ENCODE peak calls at places on chromosomes 11 and 22, in five cellular contexts. V, F, O, R and Y are unnamed samples.
A peak's percentile ranks its signal among the peaks of the same experiment; 100 is the strongest.

GRCh38 chr11:134124660-134125451 is 56.0 kb downstream of the JAM3 start:
- DNase-seq in V (peak; percentile 66), F (no peak), O (peak; percentile 71), R (peak; percentile 77), Y (peak; percentile 23)

GRCh38 chr22:25935266-25936058 is 193.5 kb downstream of the MYO18B start:
- DNase-seq in V (no peak), F (no peak), O (no peak), R (no peak), Y (no peak)

GRCh38 chr11:130897262-130898182 is 18.8 kb downstream of the SNX19 start:
- DNase-seq in V (peak; percentile 97), F (peak; percentile 86), O (peak; percentile 73), R (peak; percentile 96), Y (peak; percentile 98)

GRCh38 chr11:1259076-1259461 is 36.2 kb downstream of the MUC5B start:
- DNase-seq in V (no peak), F (no peak), O (no peak), R (no peak), Y (no peak)

GRCh38 chr11:46275964-46276641 is 1.4 kb upstream of the CREB3L1 start:
- DNase-seq in V (no peak), F (peak; percentile 67), O (no peak), R (no peak), Y (peak; percentile 56)

GRCh38 chr22:43004362-43005035 is 10.4 kb downstream of the PACSIN2 start:
- DNase-seq in V (peak; percentile 84), F (no peak), O (no peak), R (no peak), Y (peak; percentile 87)

GRCh38 chr22:38230108-38230825 is 28.5 kb downstream of the MAFF start:
- DNase-seq in V (peak; percentile 47), F (peak; percentile 52), O (no peak), R (no peak), Y (peak; percentile 54)

GRCh38 chr11:69972351-69972802 is 105.7 kb upstream of the ANO1 start:
- DNase-seq in V (no peak), F (no peak), O (no peak), R (no peak), Y (no peak)

GRCh38 chr11:7548659-7549283 is 35.0 kb downstream of the PPFIBP2 start:
- DNase-seq in V (no peak), F (no peak), O (no peak), R (no peak), Y (no peak)

GRCh38 chr11:1939006-1939626 is 8.0 kb upstream of the MRPL23 start:
- DNase-seq in V (no peak), F (no peak), O (peak; percentile 34), R (no peak), Y (no peak)

GRCh38 chr11:108223449-108224149 is 732 bp downstream of the ATM start:
- DNase-seq in V (peak; percentile 32), F (no peak), O (no peak), R (no peak), Y (peak; percentile 20)

GRCh38 chr22:48651036-48651890 is 1176.4 kb downstream of the BRD1 start:
- DNase-seq in V (no peak), F (no peak), O (no peak), R (no peak), Y (no peak)

GRCh38 chr22:36853407-36854099 is 7.3 kb upstream of the NCF4 start:
- DNase-seq in V (peak; percentile 55), F (peak; percentile 17), O (peak; percentile 83), R (peak; percentile 79), Y (peak; percentile 41)

GRCh38 chr11:45518853-45519545 is 146.4 kb downstream of the CHST1 start:
- DNase-seq in V (no peak), F (no peak), O (no peak), R (peak; percentile 17), Y (no peak)

GRCh38 chr22:30292069-30292970 is 3.0 kb upstream of the CASTOR1 start:
- DNase-seq in V (no peak), F (no peak), O (no peak), R (no peak), Y (no peak)

GRCh38 chr11:34072041-34072440 is 20.5 kb downstream of the CAPRIN1 start:
- DNase-seq in V (no peak), F (no peak), O (no peak), R (no peak), Y (no peak)

GRCh38 chr22:47781024-47781423 is 1018.6 kb downstream of the TBC1D22A start:
- DNase-seq in V (no peak), F (no peak), O (no peak), R (no peak), Y (no peak)

GRCh38 chr22:41909290-41910049 is 5.4 kb downstream of the SHISA8 start:
- DNase-seq in V (no peak), F (no peak), O (no peak), R (no peak), Y (no peak)
- H3K4me3 ChIP-seq in V (no peak overlapping the region), F (no peak overlapping the region), O (peak overlapping the region; percentile 53), R (peak overlapping the region; percentile 21), Y (no peak overlapping the region)

GRCh38 chr11:61616443-61616842 is 35.6 kb upstream of the SYT7 start:
- DNase-seq in V (peak; percentile 82), F (no peak), O (no peak), R (no peak), Y (peak; percentile 29)

GRCh38 chr11:61618991-61619390 is 38.1 kb upstream of the SYT7 start:
- DNase-seq in V (no peak), F (no peak), O (no peak), R (no peak), Y (no peak)

GRCh38 chr11:61613711-61614254 is 32.9 kb upstream of the SYT7 start:
- DNase-seq in V (no peak), F (no peak), O (no peak), R (no peak), Y (no peak)

GRCh38 chr11:61619827-61620226 is 39.0 kb upstream of the SYT7 start:
- DNase-seq in V (no peak), F (no peak), O (no peak), R (no peak), Y (no peak)

GRCh38 chr11:61617515-61617914 is 36.6 kb upstream of the SYT7 start:
- DNase-seq in V (peak; percentile 73), F (no peak), O (no peak), R (no peak), Y (no peak)
- TF ChIP-seq CTCF in V (peak; percentile 32), F (no peak), O (no peak), R (no peak), Y (peak; percentile 16)

GRCh38 chr22:39570665-39571064 is at the start of gene CACNA1I:
- DNase-seq in V (no peak), F (no peak), O (no peak), R (no peak), Y (no peak)
- H3K4me3 ChIP-seq in V (no peak within 1 kb of the TSS), F (no peak within 1 kb of the TSS), O (no peak within 1 kb of the TSS), R (no peak within 1 kb of the TSS), Y (no peak within 1 kb of the TSS)

GRCh38 chr11:133081730-133082452 is 450.4 kb downstream of the OPCML start:
- DNase-seq in V (no peak), F (no peak), O (no peak), R (no peak), Y (no peak)

GRCh38 chr11:133082453-133082781 is 449.9 kb downstream of the OPCML start:
- DNase-seq in V (no peak), F (no peak), O (peak; percentile 35), R (no peak), Y (no peak)

GRCh38 chr11:133078591-133079179 is 453.6 kb downstream of the OPCML start:
- DNase-seq in V (peak; percentile 37), F (peak; percentile 3), O (peak; percentile 37), R (no peak), Y (peak; percentile 9)

GRCh38 chr11:133082851-133083488 is 449.3 kb downstream of the OPCML start:
- DNase-seq in V (peak; percentile 21), F (no peak), O (peak; percentile 75), R (no peak), Y (no peak)

GRCh38 chr11:133081020-133081419 is 451.3 kb downstream of the OPCML start:
- DNase-seq in V (no peak), F (no peak), O (no peak), R (no peak), Y (no peak)
- TF ChIP-seq CTCF in V (no peak), F (no peak), O (no peak), R (no peak), Y (no peak)

GRCh38 chr11:65072631-65072966 is 11.2 kb downstream of the CDCA5 start:
- DNase-seq in V (no peak), F (no peak), O (no peak), R (no peak), Y (no peak)
- H3K4me3 ChIP-seq in V (no peak overlapping the region), F (no peak overlapping the region), O (no peak overlapping the region), R (no peak overlapping the region), Y (no peak overlapping the region)

GRCh38 chr11:60756307-60757032 is at the start of gene MS4A15:
- DNase-seq in V (no peak), F (no peak), O (no peak), R (peak; percentile 1), Y (peak; percentile 20)
- TF ChIP-seq CTCF in V (peak; percentile 20), F (peak; percentile 41), O (no peak), R (no peak), Y (peak; percentile 26)

DNA sequence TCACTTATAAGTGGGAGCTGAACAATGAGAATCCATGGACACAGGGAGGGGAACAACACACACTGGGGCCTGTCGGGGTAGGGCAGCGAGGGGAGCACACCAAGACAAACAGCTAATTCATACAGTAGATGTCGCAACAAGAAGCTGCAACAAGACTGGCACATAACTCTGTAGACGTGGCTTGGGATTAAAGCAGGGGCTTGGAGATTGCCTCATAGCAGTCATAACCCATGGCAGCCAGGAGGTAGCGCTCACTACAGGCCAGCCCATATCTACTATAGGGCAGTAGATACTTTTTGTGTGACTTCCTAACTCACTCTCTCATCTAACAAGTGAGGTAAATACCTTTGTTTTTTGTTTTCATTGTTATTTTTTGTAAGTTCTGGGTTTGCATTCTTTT is 1.7 kb upstream of the OR9G4 start:
- DNase-seq in V (no peak), F (no peak), O (no peak), R (no peak), Y (no peak)
- H3K4me3 ChIP-seq in V (no peak overlapping the region), F (no peak overlapping the region), O (no peak overlapping the region), R (no peak overlapping the region), Y (no peak overlapping the region)

DNA sequence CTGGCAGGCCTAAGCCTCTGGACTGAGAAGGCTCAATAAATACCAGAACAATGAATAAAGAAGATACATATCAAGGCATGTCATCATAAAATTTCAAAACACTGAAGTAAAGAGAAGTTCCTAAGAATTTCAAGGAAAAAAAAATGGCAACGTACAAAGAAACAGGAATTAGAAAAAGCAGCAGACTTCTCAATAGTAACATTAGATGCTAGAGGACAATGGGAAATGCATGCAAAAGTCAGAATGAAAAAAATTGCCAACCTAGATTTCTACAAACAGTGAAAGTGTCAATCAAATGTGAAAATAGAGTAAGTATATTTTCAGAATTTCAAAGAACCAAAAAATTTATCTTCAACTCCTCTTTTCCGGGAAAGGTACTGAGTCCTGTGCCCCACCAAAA is 125.0 kb downstream of the KCNC1 start:
- DNase-seq in V (no peak), F (no peak), O (no peak), R (no peak), Y (no peak)
- TF ChIP-seq CTCF in V (no peak), F (no peak), O (no peak), R (no peak), Y (no peak)